ENCODE peak calls at places on chromosomes 2 and 18, in eight cellular contexts. O is mammary epithelial cell; N is CD4-positive, alpha-beta memory T cell; M is PC-9; I is IMR-90; Y is lung; Q is thoracic aorta; C is tibial artery. V is an unnamed sample. For H3K27me3 and H3K4me1, the result is how much of the 10 kb centered on the place peaks cover.

GRCh38 chr2:159046966-159047365 is 78.5 kb downstream of the TANC1 start:
- DNase-seq in O (no peak), N (no peak), M (no peak), I (peak), Y (no peak), Q (no peak), C (no peak), V (no peak)

GRCh38 chr2:141728886-141729285 is 401.9 kb downstream of the LRP1B start:
- DNase-seq in O (no peak), N (no peak), M (no peak), I (no peak), Y (no peak), Q (no peak), C (no peak), V (no peak)

GRCh38 chr2:20439503-20439902 is 7.4 kb upstream of the RHOB start:
- DNase-seq in O (no peak), N (no peak), M (no peak), I (no peak), Y (peak), Q (no peak), C (peak), V (no peak)

GRCh38 chr2:101679801-101680487 is 17.6 kb upstream of the MAP4K4 start:
- DNase-seq in O (no peak), N (no peak), M (no peak), I (no peak), Y (no peak), Q (no peak), C (no peak), V (no peak)

GRCh38 chr18:24878289-24878688 is 417.9 kb downstream of the HRH4 start:
- DNase-seq in O (peak), N (no peak), M (no peak), I (peak), Y (no peak), Q (no peak), C (no peak), V (no peak)

GRCh38 chr2:162044586-162044985 is 29.4 kb downstream of the DPP4 start:
- DNase-seq in O (no peak), N (no peak), M (no peak), I (no peak), Y (no peak), Q (no peak), C (no peak), V (no peak)

GRCh38 chr2:166464187-166464586 is 29.9 kb downstream of the SCN7A start:
- DNase-seq in O (no peak), N (no peak), M (no peak), I (peak), Y (no peak), Q (no peak), C (no peak), V (no peak)

GRCh38 chr2:159146930-159147666 is 139.4 kb downstream of the WDSUB1 start:
- DNase-seq in O (no peak), N (no peak), M (peak), I (no peak), Y (peak), Q (no peak), C (no peak), V (no peak)

GRCh38 chr2:218870984-218871344 is 9.7 kb upstream of the WNT10A start:
- DNase-seq in O (no peak), N (no peak), M (no peak), I (no peak), Y (no peak), Q (no peak), C (no peak), V (no peak)

GRCh38 chr2:218875692-218876246 is 4.9 kb upstream of the WNT10A start:
- DNase-seq in O (no peak), N (no peak), M (no peak), I (no peak), Y (no peak), Q (no peak), C (no peak), V (no peak)

GRCh38 chr2:218872645-218873358 is 7.8 kb upstream of the WNT10A start:
- DNase-seq in O (no peak), N (no peak), M (no peak), I (no peak), Y (no peak), Q (no peak), C (no peak), V (no peak)

GRCh38 chr2:218871345-218872302 is 9.0 kb upstream of the WNT10A start:
- DNase-seq in O (no peak), N (no peak), M (no peak), I (no peak), Y (no peak), Q (no peak), C (no peak), V (no peak)

DNA sequence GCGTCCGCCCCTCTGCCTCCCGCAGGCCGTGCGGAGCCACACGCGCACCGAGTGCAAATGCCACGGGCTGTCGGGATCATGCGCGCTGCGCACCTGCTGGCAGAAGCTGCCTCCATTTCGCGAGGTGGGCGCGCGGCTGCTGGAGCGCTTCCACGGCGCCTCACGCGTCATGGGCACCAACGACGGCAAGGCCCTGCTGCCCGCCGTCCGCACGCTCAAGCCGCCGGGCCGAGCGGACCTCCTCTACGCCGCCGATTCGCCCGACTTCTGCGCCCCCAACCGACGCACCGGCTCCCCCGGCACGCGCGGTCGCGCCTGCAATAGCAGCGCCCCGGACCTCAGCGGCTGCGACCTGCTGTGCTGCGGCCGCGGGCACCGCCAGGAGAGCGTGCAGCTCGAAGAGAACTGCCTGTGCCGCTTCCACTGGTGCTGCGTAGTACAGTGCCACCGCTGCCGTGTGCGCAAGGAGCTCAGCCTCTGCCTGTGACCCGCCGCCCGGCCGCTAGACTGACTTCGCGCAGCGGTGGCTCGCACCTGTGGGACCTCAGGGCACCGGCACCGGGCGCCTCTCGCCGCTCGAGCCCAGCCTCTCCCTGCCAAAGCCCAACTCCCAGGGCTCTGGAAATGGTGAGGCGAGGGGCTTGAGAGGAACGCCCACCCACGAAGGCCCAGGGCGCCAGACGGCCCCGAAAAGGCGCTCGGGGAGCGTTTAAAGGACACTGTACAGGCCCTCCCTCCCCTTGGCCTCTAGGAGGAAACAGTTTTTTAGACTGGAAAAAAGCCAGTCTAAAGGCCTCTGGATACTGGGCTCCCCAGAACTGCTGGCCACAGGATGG is 7.1 kb upstream of the WNT10A start:
- DNase-seq in O (no peak), N (no peak), M (no peak), I (no peak), Y (no peak), Q (no peak), C (no peak), V (no peak)
- H3K27me3 ChIP-seq in O (under half), N (under half), M (under half), I (half or more), Y (under half), Q (under half), C (under half), V (under half)

GRCh38 chr2:66604911-66605310 is 170.0 kb downstream of the MEIS1 start:
- DNase-seq in O (no peak), N (no peak), M (no peak), I (no peak), Y (no peak), Q (no peak), C (no peak), V (no peak)
- H3K4me1 ChIP-seq in O (under half), N (under half), M (under half), I (under half), Y (under half), Q (under half), C (under half), V (under half)

GRCh38 chr2:148201075-148202004 is 180.4 kb downstream of the MBD5 start:
- DNase-seq in O (peak), N (peak), M (no peak), I (peak), Y (peak), Q (no peak), C (no peak), V (peak)
- H3K27me3 ChIP-seq in O (under half), N (under half), M (under half), I (under half), Y (under half), Q (under half), C (under half), V (under half)

DNA sequence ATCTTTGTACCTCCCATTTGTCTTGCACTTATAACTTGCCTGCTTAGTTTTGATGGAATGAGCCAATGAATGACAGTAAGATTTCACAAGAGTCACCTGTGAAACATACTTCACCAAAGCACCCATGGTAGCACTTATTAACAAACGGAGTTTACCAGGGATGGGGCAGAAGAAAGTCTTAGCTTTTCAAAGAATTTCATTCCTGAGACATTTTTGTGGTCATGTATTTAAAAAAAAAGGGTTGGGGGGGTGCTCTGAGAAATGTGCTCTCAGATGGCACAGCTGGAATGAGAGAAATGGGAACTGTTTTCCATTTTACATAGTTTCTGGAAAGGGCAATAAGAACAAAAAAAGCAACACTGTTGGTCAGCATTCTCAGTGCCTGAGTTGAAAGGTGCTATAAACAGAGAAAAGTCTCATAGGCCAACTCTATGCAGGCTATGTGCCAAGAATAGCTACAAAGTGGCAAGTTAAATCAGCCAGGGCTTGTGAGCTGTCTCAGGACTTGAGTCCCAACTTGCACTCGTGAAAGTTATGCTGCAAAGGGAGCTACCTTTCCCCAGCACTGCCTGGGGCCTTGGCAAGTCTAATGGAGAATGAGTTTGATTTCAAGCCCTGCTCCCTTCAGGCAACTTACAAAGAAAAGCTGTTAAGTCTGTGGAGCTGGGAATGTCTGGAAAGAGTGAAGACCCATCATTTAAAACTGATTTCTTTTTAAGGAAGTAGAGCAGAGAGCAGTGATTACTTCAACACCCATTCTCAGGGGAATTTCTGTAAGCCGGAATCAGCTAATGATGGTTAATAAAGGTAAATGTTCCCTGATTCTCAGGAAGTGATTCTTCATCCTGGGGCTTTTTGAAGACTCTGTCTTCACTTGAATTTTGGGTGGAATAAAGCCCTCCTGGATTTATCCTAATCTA is 170.6 kb downstream of the SLC8A1 start:
- DNase-seq in O (peak), N (no peak), M (no peak), I (peak), Y (no peak), Q (no peak), C (peak), V (no peak)
- H3K4me1 ChIP-seq in O (under half), N (under half), M (under half), I (under half), Y (under half), Q (half or more), C (under half), V (under half)

GRCh38 chr2:80854831-80855230 is 550.3 kb upstream of the LRRTM1 start:
- DNase-seq in O (no peak), N (no peak), M (no peak), I (no peak), Y (no peak), Q (no peak), C (no peak), V (no peak)

GRCh38 chr2:80858955-80859354 is 554.4 kb upstream of the LRRTM1 start:
- DNase-seq in O (no peak), N (no peak), M (no peak), I (peak), Y (no peak), Q (no peak), C (no peak), V (no peak)

GRCh38 chr2:80852079-80852807 is 547.7 kb upstream of the LRRTM1 start:
- DNase-seq in O (no peak), N (no peak), M (no peak), I (no peak), Y (no peak), Q (no peak), C (no peak), V (no peak)

GRCh38 chr2:80852808-80853139 is 548.2 kb upstream of the LRRTM1 start:
- DNase-seq in O (no peak), N (no peak), M (no peak), I (no peak), Y (no peak), Q (no peak), C (no peak), V (peak)

GRCh38 chr2:80856227-80856626 is 551.7 kb upstream of the LRRTM1 start:
- DNase-seq in O (no peak), N (no peak), M (no peak), I (no peak), Y (no peak), Q (no peak), C (no peak), V (no peak)
- H3K27me3 ChIP-seq in O (under half), N (under half), M (under half), I (under half), Y (under half), Q (under half), C (under half), V (under half)

GRCh38 chr2:54578668-54579045 is 122.5 kb downstream of the SPTBN1 start:
- DNase-seq in O (no peak), N (no peak), M (no peak), I (no peak), Y (no peak), Q (no peak), C (no peak), V (no peak)

GRCh38 chr2:54579682-54580349 is 123.7 kb downstream of the SPTBN1 start:
- DNase-seq in O (no peak), N (peak), M (peak), I (no peak), Y (no peak), Q (no peak), C (no peak), V (no peak)

GRCh38 chr2:54579061-54579681 is 123.0 kb downstream of the SPTBN1 start:
- DNase-seq in O (no peak), N (no peak), M (no peak), I (no peak), Y (no peak), Q (no peak), C (no peak), V (no peak)

GRCh38 chr2:54577035-54577434 is 120.9 kb downstream of the SPTBN1 start:
- DNase-seq in O (peak), N (no peak), M (no peak), I (no peak), Y (no peak), Q (no peak), C (no peak), V (peak)

DNA sequence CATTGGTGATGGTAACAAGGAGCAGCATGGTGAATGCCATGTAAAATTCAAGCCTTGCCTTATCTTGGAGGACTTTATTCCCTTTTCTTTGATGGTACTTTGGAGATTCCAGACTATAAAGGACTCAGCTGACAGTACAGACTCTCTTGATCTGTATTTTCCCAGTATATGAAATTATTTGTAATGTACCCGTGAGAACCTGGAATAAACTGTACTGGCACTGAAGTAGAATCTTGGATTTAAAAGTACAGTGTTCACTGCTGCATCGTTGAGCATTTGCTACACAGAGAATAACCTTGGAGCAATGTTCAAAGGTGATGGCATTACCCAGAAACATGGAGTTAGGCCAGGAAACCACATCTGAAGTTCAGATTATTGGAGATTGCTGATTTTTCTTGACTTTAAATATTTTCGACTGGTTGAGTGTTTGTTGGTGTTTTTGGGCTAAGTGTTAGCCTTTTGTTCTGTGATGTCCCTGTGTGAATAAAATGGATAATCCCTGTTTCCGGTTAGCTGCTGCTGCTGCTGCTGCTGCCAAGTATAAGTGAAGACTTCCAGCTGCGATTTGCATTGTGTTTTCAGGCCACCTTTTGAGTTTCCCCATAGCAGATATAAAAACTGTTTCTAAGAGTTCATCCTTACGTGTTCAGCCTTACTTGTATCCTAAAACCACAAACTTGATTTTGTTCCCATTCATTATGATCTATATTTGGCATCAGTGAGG is 122.0 kb downstream of the SPTBN1 start:
- DNase-seq in O (no peak), N (no peak), M (no peak), I (no peak), Y (no peak), Q (no peak), C (no peak), V (peak)
- H3K4me1 ChIP-seq in O (half or more), N (half or more), M (half or more), I (under half), Y (under half), Q (half or more), C (under half), V (under half)

GRCh38 chr2:100178085-100178788 is 35.8 kb upstream of the AFF3 start:
- DNase-seq in O (peak), N (peak), M (peak), I (peak), Y (no peak), Q (no peak), C (no peak), V (peak)
- H3K27me3 ChIP-seq in O (under half), N (under half), M (half or more), I (under half), Y (under half), Q (under half), C (under half), V (under half)